ENCODE peak calls at places on chromosomes 1 and 21, in six cellular contexts. D is substantia nigra; Y is left ventricle myocardium inferior; O is activated CD4-positive, alpha-beta T cell treated with anti-CD3 and anti-CD28 coated beads, Interleukin-2, amount 50 U/mL, for 4 hours; I is choroid plexus epithelial cell; W is EH. X is an unnamed sample.

GRCh38 chr1:59751801-59752200 is 62.9 kb upstream of the HOOK1 start:
- DNase-seq in D (no peak), Y (no peak), O (no peak), I (no peak), W (peak), X (no peak)

GRCh38 chr1:218347713-218348627 is 2.8 kb downstream of the TGFB2 start:
- DNase-seq in D (no peak), Y (no peak), O (no peak), I (peak), W (peak), X (no peak)

GRCh38 chr1:45721207-45721606 is 29.2 kb downstream of the IPP start:
- DNase-seq in D (no peak), Y (no peak), O (no peak), I (peak), W (peak), X (no peak)

GRCh38 chr1:106536741-106537140 is 519.7 kb upstream of the PRMT6 start:
- DNase-seq in D (no peak), Y (no peak), O (no peak), I (no peak), W (peak), X (no peak)

GRCh38 chr1:218866507-218866906 is 307.2 kb upstream of the LYPLAL1 start:
- DNase-seq in D (no peak), Y (no peak), O (no peak), I (no peak), W (no peak), X (no peak)

GRCh38 chr1:6134206-6134605 is 45.9 kb downstream of the CHD5 start:
- DNase-seq in D (no peak), Y (no peak), O (no peak), I (no peak), W (no peak), X (no peak)

GRCh38 chr1:19435851-19436465 is 49.4 kb downstream of the CAPZB start:
- DNase-seq in D (no peak), Y (no peak), O (peak), I (peak), W (peak), X (no peak)

GRCh38 chr1:206955476-206956312 is 9.4 kb upstream of the PIGR start:
- DNase-seq in D (no peak), Y (no peak), O (no peak), I (no peak), W (no peak), X (peak)

GRCh38 chr1:25867210-25867991 is 8.1 kb downstream of the PAQR7 start:
- DNase-seq in D (no peak), Y (no peak), O (no peak), I (no peak), W (no peak), X (no peak)

GRCh38 chr1:40944841-40945430 is 34.6 kb upstream of the CTPS1 start:
- DNase-seq in D (no peak), Y (no peak), O (no peak), I (peak), W (peak), X (no peak)

GRCh38 chr1:168279253-168279652 is 1.4 kb upstream of the TBX19 start:
- DNase-seq in D (no peak), Y (no peak), O (no peak), I (no peak), W (no peak), X (no peak)

GRCh38 chr1:231177971-231178370 is 16.1 kb downstream of the TRIM67 start:
- DNase-seq in D (no peak), Y (no peak), O (no peak), I (no peak), W (no peak), X (no peak)

GRCh38 chr1:241771117-241771516 is 76.9 kb upstream of the EXO1 start:
- DNase-seq in D (no peak), Y (no peak), O (no peak), I (no peak), W (no peak), X (no peak)

GRCh38 chr1:17633654-17634053 is 94.2 kb downstream of the ARHGEF10L start:
- DNase-seq in D (no peak), Y (no peak), O (no peak), I (peak), W (peak), X (no peak)

GRCh38 chr1:89847191-89847729 is 26.4 kb downstream of the LRRC8D start:
- DNase-seq in D (no peak), Y (no peak), O (no peak), I (no peak), W (no peak), X (no peak)

GRCh38 chr1:40351124-40351523 is 22.4 kb upstream of the SMAP2 start:
- DNase-seq in D (no peak), Y (no peak), O (no peak), I (no peak), W (no peak), X (no peak)

GRCh38 chr1:225911207-225912130 is 12.6 kb downstream of the PYCR2 start:
- DNase-seq in D (peak), Y (peak), O (peak), I (peak), W (peak), X (no peak)

GRCh38 chr1:221154932-221155331 is 275.7 kb downstream of the HLX start:
- DNase-seq in D (no peak), Y (no peak), O (no peak), I (no peak), W (no peak), X (no peak)

GRCh38 chr21:41187537-41188025 is 19.6 kb downstream of the BACE2 start:
- DNase-seq in D (no peak), Y (no peak), O (no peak), I (no peak), W (no peak), X (no peak)

GRCh38 chr1:193377472-193377871 is 191.1 kb upstream of the B3GALT2 start:
- DNase-seq in D (no peak), Y (no peak), O (no peak), I (no peak), W (no peak), X (no peak)

GRCh38 chr1:117655220-117655577 is 49.4 kb downstream of the TENT5C start:
- DNase-seq in D (no peak), Y (peak), O (no peak), I (no peak), W (no peak), X (no peak)

X was measured in DMS153.